ENCODE peak calls at places on chromosomes 7 and 10, in seven cellular contexts. I is spleen, U is prostate gland, S is HCT116, D is H1, Z is GM12878, K is stomach. E is an unnamed sample.

GRCh38 chr7:54788664-54789063 is 29.7 kb upstream of the SEC61G start:
- DNase-seq in I (no peak), U (peak), S (peak), D (peak), Z (peak), K (no peak), E (no peak)

GRCh38 chr10:16611037-16611436 is 89.4 kb upstream of the C1QL3 start:
- DNase-seq in I (no peak), U (no peak), S (no peak), D (no peak), Z (no peak), K (no peak), E (no peak)

GRCh38 chr10:66786705-66787104 is 139.1 kb upstream of the LRRTM3 start:
- DNase-seq in I (no peak), U (no peak), S (no peak), D (no peak), Z (no peak), K (no peak), E (no peak)

GRCh38 chr7:34041716-34042115 is 136.4 kb downstream of the BMPER start:
- DNase-seq in I (no peak), U (no peak), S (no peak), D (no peak), Z (no peak), K (no peak), E (no peak)

GRCh38 chr10:130820880-130821482 is 490.5 kb downstream of the TCERG1L start:
- DNase-seq in I (no peak), U (no peak), S (no peak), D (no peak), Z (no peak), K (no peak), E (no peak)

GRCh38 chr7:33773053-33773452 is 132.3 kb upstream of the BMPER start:
- DNase-seq in I (no peak), U (no peak), S (no peak), D (no peak), Z (no peak), K (no peak), E (no peak)

GRCh38 chr7:2729893-2730716 is 42.1 kb downstream of the AMZ1 start:
- DNase-seq in I (peak), U (no peak), S (no peak), D (no peak), Z (no peak), K (peak), E (no peak)

GRCh38 chr10:59079386-59080226 is 96.8 kb upstream of the PHYHIPL start:
- DNase-seq in I (no peak), U (no peak), S (peak), D (no peak), Z (no peak), K (no peak), E (no peak)

GRCh38 chr7:27175626-27176342 is 1.7 kb upstream of the HOXA10 start:
- DNase-seq in I (peak), U (no peak), S (no peak), D (no peak), Z (no peak), K (no peak), E (no peak)

GRCh38 chr10:18743926-18744325 is 84.7 kb downstream of the ARL5B start:
- DNase-seq in I (no peak), U (no peak), S (no peak), D (no peak), Z (no peak), K (no peak), E (no peak)

GRCh38 chr10:79391231-79392019 is 44.2 kb downstream of the PPIF start:
- DNase-seq in I (peak), U (no peak), S (no peak), D (no peak), Z (no peak), K (peak), E (peak)

GRCh38 chr7:2873686-2874551 is 29.8 kb upstream of the GNA12 start:
- DNase-seq in I (no peak), U (no peak), S (peak), D (peak), Z (no peak), K (no peak), E (peak)

GRCh38 chr10:131311661-131312260 is at the start of gene TCERG1L:
- DNase-seq in I (peak), U (no peak), S (no peak), D (no peak), Z (no peak), K (no peak), E (no peak)

GRCh38 chr10:67606572-67606971 is 89.4 kb downstream of the CTNNA3 start:
- DNase-seq in I (no peak), U (no peak), S (no peak), D (no peak), Z (no peak), K (no peak), E (no peak)

GRCh38 chr7:104126411-104126841 is 81.4 kb downstream of the ORC5 start:
- DNase-seq in I (no peak), U (no peak), S (no peak), D (no peak), Z (no peak), K (no peak), E (no peak)

GRCh38 chr7:47291461-47292051 is 290.4 kb downstream of the TNS3 start:
- DNase-seq in I (no peak), U (no peak), S (peak), D (no peak), Z (peak), K (no peak), E (no peak)

GRCh38 chr7:123096434-123096833 is 100.9 kb upstream of the TAS2R16 start:
- DNase-seq in I (no peak), U (no peak), S (no peak), D (no peak), Z (no peak), K (no peak), E (no peak)

DNA sequence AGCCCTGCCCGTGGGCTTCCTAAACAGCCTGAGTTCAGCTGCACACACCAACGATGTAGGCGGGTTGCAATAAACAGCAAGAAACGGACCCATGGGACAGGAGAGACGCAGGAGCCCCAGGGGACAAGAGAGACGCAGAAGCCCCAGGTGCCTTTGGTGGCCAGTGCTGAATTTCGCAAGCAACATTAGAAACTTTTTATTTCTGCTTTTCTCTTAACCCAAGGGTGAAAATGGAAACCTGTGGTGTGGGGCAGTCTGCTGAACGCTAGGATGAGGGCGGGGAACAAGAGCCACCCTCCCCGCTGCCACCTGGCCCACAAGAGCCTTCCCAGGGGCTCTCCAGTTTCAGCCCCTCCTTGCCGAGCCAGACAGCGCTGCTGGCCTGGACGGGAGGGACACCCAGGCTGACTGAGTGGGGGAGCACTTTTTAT is 20.0 kb upstream of the GPR146 start:
- DNase-seq in I (peak), U (no peak), S (no peak), D (no peak), Z (peak), K (no peak), E (peak)
- TF ChIP-seq POLR2AphosphoS5 in I (peak), U (no peak), S (no peak), D (no peak), Z (peak), K (no peak), E (peak)

GRCh38 chr7:6639627-6640026 is 2.5 kb downstream of the ZNF316 start:
- DNase-seq in I (no peak), U (no peak), S (no peak), D (no peak), Z (no peak), K (no peak), E (no peak)

GRCh38 chr7:6637544-6638229 is 569 bp downstream of the ZNF316 start:
- DNase-seq in I (peak), U (no peak), S (no peak), D (no peak), Z (no peak), K (no peak), E (peak)

GRCh38 chr7:6639032-6639431 is 1.9 kb downstream of the ZNF316 start:
- DNase-seq in I (no peak), U (no peak), S (no peak), D (no peak), Z (no peak), K (no peak), E (no peak)

GRCh38 chr7:6634021-6634420 is 3.1 kb upstream of the ZNF316 start:
- DNase-seq in I (no peak), U (no peak), S (no peak), D (no peak), Z (no peak), K (no peak), E (no peak)

DNA sequence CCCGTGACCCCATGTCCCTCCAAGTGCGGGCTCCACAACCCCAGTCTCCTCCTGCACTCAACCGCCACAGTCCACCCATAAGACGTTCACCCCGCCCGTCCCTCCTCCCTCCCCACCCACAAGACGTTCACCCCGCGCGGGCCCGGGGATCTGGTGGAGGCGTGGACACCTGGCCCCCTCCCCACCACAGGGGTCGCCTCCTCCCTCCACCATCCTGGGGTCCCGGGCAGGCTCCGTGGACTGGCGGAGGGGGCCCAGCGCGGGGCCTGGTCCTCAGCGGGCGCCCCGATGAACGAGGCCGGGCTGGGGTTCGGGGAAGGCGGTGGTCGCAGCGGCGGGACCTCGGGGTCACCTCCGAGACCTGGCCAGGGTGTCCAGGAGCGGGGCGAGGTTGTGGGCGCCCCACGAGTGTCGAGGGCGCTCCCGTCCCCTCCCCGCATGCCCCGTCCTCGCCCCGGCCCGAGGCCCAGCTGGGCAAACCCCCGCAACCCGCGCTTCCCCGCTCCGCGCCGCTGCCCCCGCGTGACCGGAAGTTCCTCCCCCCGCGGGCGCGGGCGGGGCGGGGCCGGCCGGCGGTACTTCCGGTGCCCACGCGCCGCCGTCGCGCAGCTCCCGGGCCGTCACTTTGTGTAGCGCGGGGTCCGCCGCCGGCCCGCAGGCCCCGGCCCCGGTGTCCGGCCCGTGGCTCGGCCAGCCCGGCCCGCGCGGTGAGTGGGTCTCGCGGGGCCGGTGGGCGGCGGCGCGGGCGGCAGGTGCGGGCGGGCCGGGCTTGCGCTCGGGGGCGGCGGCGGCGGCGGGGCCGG is at the start of gene ZNF316:
- DNase-seq in I (peak), U (peak), S (no peak), D (no peak), Z (no peak), K (peak), E (peak)
- TF ChIP-seq POLR2A in I (no peak), U (peak), S (no peak), D (no peak), Z (peak), K (no peak), E (peak)

GRCh38 chr7:131529179-131529578 is 27.2 kb downstream of the PODXL start:
- DNase-seq in I (peak), U (no peak), S (no peak), D (no peak), Z (no peak), K (no peak), E (no peak)
- TF ChIP-seq POLR2AphosphoS5 in I (no peak), U (no peak), S (no peak), D (no peak), Z (no peak), K (no peak), E (no peak)

GRCh38 chr7:17946591-17946990 is 6.3 kb upstream of the SNX13 start:
- DNase-seq in I (no peak), U (no peak), S (no peak), D (no peak), Z (no peak), K (no peak), E (no peak)
- TF ChIP-seq POLR2A in I (no peak), U (no peak), S (no peak), D (no peak), Z (no peak), K (no peak), E (no peak)

E was measured in GM12892.